ENCODE peak calls at places on chromosome 9, in seven cellular contexts. One of them, this sample, is unnamed. For H3K4me1 and H3K9me3, the result is how much of the 10 kb centered on the place peaks cover.

GRCh38 chr9:135440620-135441019 is 39.0 kb upstream of the PPP1R26 start:
- DNase-seq in uterus: no peak
- DNase-seq in body of pancreas: peak
- DNase-seq in breast epithelium: no peak
- DNase-seq in CD8-positive, alpha-beta T cell: no peak
- DNase-seq in psoas muscle: no peak
- DNase-seq in sigmoid colon: no peak
- DNase-seq in this sample: no peak

GRCh38 chr9:129954868-129955550 is 88.0 kb downstream of the FNBP1 start:
- DNase-seq in uterus: no peak
- DNase-seq in body of pancreas: no peak
- DNase-seq in breast epithelium: no peak
- DNase-seq in CD8-positive, alpha-beta T cell: no peak
- DNase-seq in psoas muscle: no peak
- DNase-seq in sigmoid colon: no peak
- DNase-seq in this sample: no peak

GRCh38 chr9:79061766-79062165 is 510.0 kb upstream of the TLE4 start:
- DNase-seq in uterus: no peak
- DNase-seq in body of pancreas: no peak
- DNase-seq in breast epithelium: no peak
- DNase-seq in CD8-positive, alpha-beta T cell: no peak
- DNase-seq in psoas muscle: no peak
- DNase-seq in sigmoid colon: no peak
- DNase-seq in this sample: no peak

GRCh38 chr9:136092741-136093140 is 2.3 kb downstream of the NACC2 start:
- DNase-seq in uterus: no peak
- DNase-seq in body of pancreas: no peak
- DNase-seq in breast epithelium: no peak
- DNase-seq in CD8-positive, alpha-beta T cell: no peak
- DNase-seq in psoas muscle: peak
- DNase-seq in sigmoid colon: no peak
- DNase-seq in this sample: no peak

GRCh38 chr9:126328415-126328814 is 1.8 kb downstream of the MVB12B start:
- DNase-seq in uterus: no peak
- DNase-seq in body of pancreas: no peak
- DNase-seq in breast epithelium: no peak
- DNase-seq in CD8-positive, alpha-beta T cell: no peak
- DNase-seq in psoas muscle: no peak
- DNase-seq in sigmoid colon: no peak
- DNase-seq in this sample: no peak

GRCh38 chr9:90972057-90972456 is 170.4 kb downstream of the SYK start:
- DNase-seq in uterus: no peak
- DNase-seq in body of pancreas: no peak
- DNase-seq in breast epithelium: no peak
- DNase-seq in CD8-positive, alpha-beta T cell: no peak
- DNase-seq in psoas muscle: no peak
- DNase-seq in sigmoid colon: no peak
- DNase-seq in this sample: no peak

GRCh38 chr9:84822589-84823233 is 153.2 kb downstream of the NTRK2 start:
- DNase-seq in uterus: no peak
- DNase-seq in body of pancreas: no peak
- DNase-seq in breast epithelium: no peak
- DNase-seq in CD8-positive, alpha-beta T cell: no peak
- DNase-seq in psoas muscle: no peak
- DNase-seq in sigmoid colon: no peak
- DNase-seq in this sample: no peak

GRCh38 chr9:88813810-88814209 is 177.5 kb upstream of the S1PR3 start:
- DNase-seq in uterus: no peak
- DNase-seq in body of pancreas: no peak
- DNase-seq in breast epithelium: no peak
- DNase-seq in CD8-positive, alpha-beta T cell: no peak
- DNase-seq in psoas muscle: no peak
- DNase-seq in sigmoid colon: no peak
- DNase-seq in this sample: no peak

GRCh38 chr9:127502706-127503378 is 51.5 kb downstream of the LRSAM1 start:
- DNase-seq in uterus: no peak
- DNase-seq in body of pancreas: no peak
- DNase-seq in breast epithelium: no peak
- DNase-seq in CD8-positive, alpha-beta T cell: no peak
- DNase-seq in psoas muscle: no peak
- DNase-seq in sigmoid colon: no peak
- DNase-seq in this sample: no peak

GRCh38 chr9:134571326-134571871 is 70.2 kb upstream of the COL5A1 start:
- DNase-seq in uterus: peak
- DNase-seq in body of pancreas: peak
- DNase-seq in breast epithelium: no peak
- DNase-seq in CD8-positive, alpha-beta T cell: no peak
- DNase-seq in psoas muscle: no peak
- DNase-seq in sigmoid colon: peak
- DNase-seq in this sample: no peak

GRCh38 chr9:128493424-128493823 is 11.1 kb upstream of the GLE1 start:
- DNase-seq in uterus: no peak
- DNase-seq in body of pancreas: no peak
- DNase-seq in breast epithelium: no peak
- DNase-seq in CD8-positive, alpha-beta T cell: no peak
- DNase-seq in psoas muscle: no peak
- DNase-seq in sigmoid colon: peak
- DNase-seq in this sample: no peak

GRCh38 chr9:125932012-125932411 is 184.8 kb downstream of the PBX3 start:
- DNase-seq in uterus: peak
- DNase-seq in body of pancreas: no peak
- DNase-seq in breast epithelium: no peak
- DNase-seq in CD8-positive, alpha-beta T cell: no peak
- DNase-seq in psoas muscle: no peak
- DNase-seq in sigmoid colon: peak
- DNase-seq in this sample: no peak

GRCh38 chr9:13665418-13666066 is 386.1 kb upstream of the MPDZ start:
- DNase-seq in uterus: no peak
- DNase-seq in body of pancreas: no peak
- DNase-seq in breast epithelium: no peak
- DNase-seq in CD8-positive, alpha-beta T cell: no peak
- DNase-seq in psoas muscle: no peak
- DNase-seq in sigmoid colon: no peak
- DNase-seq in this sample: no peak

GRCh38 chr9:91992636-91993035 is 42.6 kb upstream of the ROR2 start:
- DNase-seq in uterus: no peak
- DNase-seq in body of pancreas: no peak
- DNase-seq in breast epithelium: no peak
- DNase-seq in CD8-positive, alpha-beta T cell: no peak
- DNase-seq in psoas muscle: no peak
- DNase-seq in sigmoid colon: no peak
- DNase-seq in this sample: no peak

GRCh38 chr9:131839281-131840084 is 99.6 kb upstream of the RAPGEF1 start:
- DNase-seq in uterus: no peak
- DNase-seq in body of pancreas: no peak
- DNase-seq in breast epithelium: no peak
- DNase-seq in CD8-positive, alpha-beta T cell: peak
- DNase-seq in psoas muscle: no peak
- DNase-seq in sigmoid colon: no peak
- DNase-seq in this sample: peak

GRCh38 chr9:86034863-86035734 is 64.3 kb downstream of the GOLM1 start:
- DNase-seq in uterus: peak
- DNase-seq in body of pancreas: peak
- DNase-seq in breast epithelium: no peak
- DNase-seq in CD8-positive, alpha-beta T cell: no peak
- DNase-seq in psoas muscle: no peak
- DNase-seq in sigmoid colon: no peak
- DNase-seq in this sample: no peak

GRCh38 chr9:124686918-124687317 is 84.2 kb downstream of the NR6A1 start:
- DNase-seq in uterus: no peak
- DNase-seq in body of pancreas: no peak
- DNase-seq in breast epithelium: no peak
- DNase-seq in CD8-positive, alpha-beta T cell: no peak
- DNase-seq in psoas muscle: no peak
- DNase-seq in sigmoid colon: no peak
- DNase-seq in this sample: no peak

GRCh38 chr9:113997610-113998009 is 80.5 kb downstream of the AMBP start:
- DNase-seq in uterus: peak
- DNase-seq in body of pancreas: peak
- DNase-seq in breast epithelium: peak
- DNase-seq in CD8-positive, alpha-beta T cell: no peak
- DNase-seq in psoas muscle: no peak
- DNase-seq in sigmoid colon: no peak
- DNase-seq in this sample: no peak

GRCh38 chr9:108463927-108464606 is 391.7 kb downstream of the ACTL7B start:
- DNase-seq in uterus: no peak
- DNase-seq in body of pancreas: no peak
- DNase-seq in breast epithelium: no peak
- DNase-seq in CD8-positive, alpha-beta T cell: no peak
- DNase-seq in psoas muscle: no peak
- DNase-seq in sigmoid colon: no peak
- DNase-seq in this sample: no peak

GRCh38 chr9:91207889-91208651 is 153.6 kb downstream of the AUH start:
- DNase-seq in uterus: no peak
- DNase-seq in body of pancreas: no peak
- DNase-seq in breast epithelium: no peak
- DNase-seq in CD8-positive, alpha-beta T cell: no peak
- DNase-seq in psoas muscle: no peak
- DNase-seq in sigmoid colon: no peak
- DNase-seq in this sample: no peak

GRCh38 chr9:136140966-136141365 is 22.3 kb upstream of the TMEM250 start:
- DNase-seq in uterus: no peak
- DNase-seq in body of pancreas: no peak
- DNase-seq in breast epithelium: no peak
- DNase-seq in CD8-positive, alpha-beta T cell: no peak
- DNase-seq in psoas muscle: no peak
- DNase-seq in sigmoid colon: no peak
- DNase-seq in this sample: no peak

DNA sequence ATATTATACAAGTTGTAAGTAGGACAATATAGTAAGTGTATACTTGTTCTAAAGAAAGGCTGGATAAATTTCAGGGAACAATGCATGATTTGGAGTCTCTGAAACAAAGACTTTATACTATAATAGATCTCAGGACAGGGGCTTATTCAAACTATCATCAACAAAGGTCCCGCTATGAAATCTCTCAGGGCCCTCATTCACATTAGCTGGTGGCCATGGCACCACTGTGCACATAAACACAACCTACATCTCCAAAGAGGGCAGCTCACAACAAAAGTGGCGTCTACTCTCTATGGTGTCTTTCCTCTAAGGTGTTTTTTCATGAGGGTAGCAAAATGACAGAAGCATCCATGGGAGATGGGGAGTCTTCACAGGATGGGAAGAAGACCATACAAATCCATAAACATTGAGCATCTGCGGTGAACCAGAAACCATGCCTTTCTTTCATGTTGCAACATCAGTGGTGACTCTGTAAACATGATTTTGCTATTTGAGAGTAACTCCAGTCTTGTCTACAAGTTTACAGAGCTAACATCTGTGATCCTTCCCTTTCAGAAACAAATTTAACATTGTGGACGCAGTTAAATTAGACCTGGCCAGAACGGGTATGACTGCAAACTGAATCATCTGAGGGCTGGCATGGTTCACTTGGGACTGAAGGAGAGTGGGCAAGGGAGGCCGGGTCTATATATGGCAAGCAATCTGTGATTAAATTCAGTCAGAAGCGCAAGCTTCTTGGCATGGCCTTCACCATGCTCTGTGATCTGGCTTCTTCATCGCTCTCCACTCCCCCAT is 5.5 kb downstream of the TTLL11 start:
- DNase-seq in uterus: no peak
- DNase-seq in body of pancreas: peak
- DNase-seq in breast epithelium: no peak
- DNase-seq in CD8-positive, alpha-beta T cell: no peak
- DNase-seq in psoas muscle: no peak
- DNase-seq in sigmoid colon: peak
- DNase-seq in this sample: no peak
- H3K4me1 ChIP-seq in uterus: under half
- H3K4me1 ChIP-seq in body of pancreas: half or more
- H3K4me1 ChIP-seq in breast epithelium: under half
- H3K4me1 ChIP-seq in CD8-positive, alpha-beta T cell: under half
- H3K4me1 ChIP-seq in psoas muscle: half or more
- H3K4me1 ChIP-seq in sigmoid colon: half or more
- H3K4me1 ChIP-seq in this sample: under half

GRCh38 chr9:8262625-8263622 is 463.3 kb upstream of the DMAC1 start:
- DNase-seq in uterus: no peak
- DNase-seq in body of pancreas: no peak
- DNase-seq in breast epithelium: no peak
- DNase-seq in CD8-positive, alpha-beta T cell: no peak
- DNase-seq in psoas muscle: no peak
- DNase-seq in sigmoid colon: no peak
- DNase-seq in this sample: no peak
- H3K9me3 ChIP-seq in uterus: under half
- H3K9me3 ChIP-seq in body of pancreas: under half
- H3K9me3 ChIP-seq in breast epithelium: under half
- H3K9me3 ChIP-seq in CD8-positive, alpha-beta T cell: under half
- H3K9me3 ChIP-seq in psoas muscle: under half
- H3K9me3 ChIP-seq in sigmoid colon: under half
- H3K9me3 ChIP-seq in this sample: under half

DNA sequence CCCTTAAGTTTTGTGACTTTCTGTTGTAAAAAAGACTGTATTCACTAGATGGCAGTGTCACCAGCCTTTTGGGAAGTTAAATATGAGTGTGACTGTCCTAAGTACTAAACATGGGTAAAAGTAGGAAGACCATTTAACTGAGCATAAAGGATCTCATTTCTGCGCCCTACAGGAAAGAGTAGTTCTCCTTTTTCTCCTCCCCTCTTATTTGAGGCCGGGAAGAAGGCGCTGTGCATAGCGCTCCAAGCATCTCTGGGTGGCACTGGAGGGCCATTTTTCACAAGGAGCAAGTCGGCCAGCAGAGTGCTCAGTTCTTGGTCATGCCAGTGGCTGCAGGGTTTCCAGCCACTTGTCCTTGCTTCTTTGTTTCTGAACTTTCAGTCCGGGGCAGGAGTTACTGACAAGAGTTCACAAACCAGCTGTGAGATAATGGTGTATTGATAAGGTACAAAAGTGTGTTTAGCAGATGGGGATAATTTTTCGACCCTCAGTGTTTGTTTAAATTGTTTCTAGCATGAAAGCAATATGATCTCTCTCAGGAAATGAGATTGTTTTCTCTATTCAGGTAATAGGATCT is 227.6 kb upstream of the DMRT1 start:
- DNase-seq in uterus: peak
- DNase-seq in body of pancreas: peak
- DNase-seq in breast epithelium: peak
- DNase-seq in CD8-positive, alpha-beta T cell: peak
- DNase-seq in psoas muscle: peak
- DNase-seq in sigmoid colon: peak
- DNase-seq in this sample: peak
- TF ChIP-seq CTCF in uterus: peak
- TF ChIP-seq CTCF in body of pancreas: peak
- TF ChIP-seq CTCF in breast epithelium: peak
- TF ChIP-seq CTCF in CD8-positive, alpha-beta T cell: peak
- TF ChIP-seq CTCF in psoas muscle: peak
- TF ChIP-seq CTCF in sigmoid colon: peak
- TF ChIP-seq CTCF in this sample: peak

DNA sequence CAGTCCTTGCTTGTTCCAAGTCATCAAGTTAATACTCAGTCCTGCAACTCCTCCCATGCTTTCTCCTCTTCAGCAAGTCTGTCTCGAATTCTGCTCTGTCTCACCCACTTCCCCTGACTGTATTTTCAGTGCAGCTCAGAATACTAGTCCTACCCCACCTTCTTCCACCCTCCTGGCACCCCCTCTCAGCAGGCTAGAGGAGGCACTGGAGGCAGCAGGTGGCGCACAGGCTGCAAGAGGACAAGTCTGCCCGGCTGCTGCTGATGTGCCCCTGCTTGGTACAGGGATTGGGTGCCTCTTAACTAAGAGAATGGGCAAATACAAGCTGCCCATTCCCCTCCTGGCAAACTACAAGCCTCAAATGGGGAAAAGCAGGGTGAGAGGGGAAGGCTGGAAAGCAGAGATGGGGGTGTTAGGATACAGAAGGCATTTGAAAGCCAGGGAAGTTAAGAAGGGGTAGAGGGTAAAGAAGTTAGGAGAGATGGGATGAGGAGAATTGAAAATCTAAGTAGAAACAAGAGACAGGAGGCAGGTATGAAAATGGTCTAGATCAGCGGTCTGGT is 5.0 kb downstream of the TLN1 start:
- DNase-seq in uterus: peak
- DNase-seq in body of pancreas: no peak
- DNase-seq in breast epithelium: no peak
- DNase-seq in CD8-positive, alpha-beta T cell: peak
- DNase-seq in psoas muscle: no peak
- DNase-seq in sigmoid colon: peak
- DNase-seq in this sample: no peak
- H3K4me1 ChIP-seq in uterus: under half
- H3K4me1 ChIP-seq in body of pancreas: under half
- H3K4me1 ChIP-seq in breast epithelium: under half
- H3K4me1 ChIP-seq in CD8-positive, alpha-beta T cell: half or more
- H3K4me1 ChIP-seq in psoas muscle: under half
- H3K4me1 ChIP-seq in sigmoid colon: half or more
- H3K4me1 ChIP-seq in this sample: half or more

This sample was measured in tibial nerve.